ENCODE peak calls at places on chromosomes 5 and 9, in ten cellular contexts. One of them, this sample, is unnamed.

GRCh38 chr5:111134080-111134479 is 41.9 kb downstream of the WDR36 start:
- DNase-seq in HCT116: no peak
- DNase-seq in BJ: peak; percentile 15
- DNase-seq in GM12878: no peak
- DNase-seq in ovary: peak; percentile 25
- DNase-seq in ascending aorta: no peak
- DNase-seq in mammary epithelial cell: no peak
- DNase-seq in H9: no peak
- DNase-seq in astrocyte: peak; percentile 8
- DNase-seq in body of pancreas: no peak
- DNase-seq in this sample: peak; percentile 82

GRCh38 chr5:126499742-126500396 is 76.7 kb downstream of the GRAMD2B start:
- DNase-seq in HCT116: peak; percentile 24
- DNase-seq in BJ: no peak
- DNase-seq in GM12878: no peak
- DNase-seq in ovary: no peak
- DNase-seq in ascending aorta: no peak
- DNase-seq in mammary epithelial cell: no peak
- DNase-seq in H9: peak; percentile 45
- DNase-seq in astrocyte: no peak
- DNase-seq in body of pancreas: no peak
- DNase-seq in this sample: no peak

GRCh38 chr5:64180661-64181343 is 15.2 kb downstream of the RNF180 start:
- DNase-seq in HCT116: no peak
- DNase-seq in BJ: no peak
- DNase-seq in GM12878: no peak
- DNase-seq in ovary: no peak
- DNase-seq in ascending aorta: no peak
- DNase-seq in mammary epithelial cell: peak; percentile 2
- DNase-seq in H9: no peak
- DNase-seq in astrocyte: peak; percentile 18
- DNase-seq in body of pancreas: no peak
- DNase-seq in this sample: no peak

GRCh38 chr9:82410306-82410705 is 421.7 kb downstream of the SPATA31D1 start:
- DNase-seq in HCT116: no peak
- DNase-seq in BJ: no peak
- DNase-seq in GM12878: peak; percentile 19
- DNase-seq in ovary: no peak
- DNase-seq in ascending aorta: no peak
- DNase-seq in mammary epithelial cell: peak; percentile 81
- DNase-seq in H9: no peak
- DNase-seq in astrocyte: peak; percentile 43
- DNase-seq in body of pancreas: no peak
- DNase-seq in this sample: no peak

GRCh38 chr5:35990524-35990923 is 666 bp downstream of the UGT3A1 start:
- DNase-seq in HCT116: no peak
- DNase-seq in BJ: no peak
- DNase-seq in GM12878: no peak
- DNase-seq in ovary: no peak
- DNase-seq in ascending aorta: no peak
- DNase-seq in mammary epithelial cell: no peak
- DNase-seq in H9: peak; percentile 41
- DNase-seq in astrocyte: no peak
- DNase-seq in body of pancreas: no peak
- DNase-seq in this sample: no peak

GRCh38 chr5:144422025-144422424 is 251.4 kb downstream of the KCTD16 start:
- DNase-seq in HCT116: no peak
- DNase-seq in BJ: no peak
- DNase-seq in GM12878: no peak
- DNase-seq in ovary: no peak
- DNase-seq in ascending aorta: no peak
- DNase-seq in mammary epithelial cell: no peak
- DNase-seq in H9: no peak
- DNase-seq in astrocyte: peak; percentile 9
- DNase-seq in body of pancreas: no peak
- DNase-seq in this sample: no peak

GRCh38 chr9:6584881-6585597 is 60.5 kb downstream of the GLDC start:
- DNase-seq in HCT116: peak; percentile 23
- DNase-seq in BJ: no peak
- DNase-seq in GM12878: no peak
- DNase-seq in ovary: no peak
- DNase-seq in ascending aorta: no peak
- DNase-seq in mammary epithelial cell: no peak
- DNase-seq in H9: no peak
- DNase-seq in astrocyte: peak; percentile 20
- DNase-seq in body of pancreas: no peak
- DNase-seq in this sample: no peak

GRCh38 chr5:178123094-178123986 is 7.5 kb upstream of the RMND5B start:
- DNase-seq in HCT116: no peak
- DNase-seq in BJ: no peak
- DNase-seq in GM12878: no peak
- DNase-seq in ovary: no peak
- DNase-seq in ascending aorta: no peak
- DNase-seq in mammary epithelial cell: no peak
- DNase-seq in H9: no peak
- DNase-seq in astrocyte: no peak
- DNase-seq in body of pancreas: no peak
- DNase-seq in this sample: no peak

GRCh38 chr9:127128341-127129072 is 6.1 kb upstream of the ANGPTL2 start:
- DNase-seq in HCT116: no peak
- DNase-seq in BJ: no peak
- DNase-seq in GM12878: no peak
- DNase-seq in ovary: peak; percentile 35
- DNase-seq in ascending aorta: peak; percentile 77
- DNase-seq in mammary epithelial cell: peak; percentile 53
- DNase-seq in H9: no peak
- DNase-seq in astrocyte: peak; percentile 43
- DNase-seq in body of pancreas: no peak
- DNase-seq in this sample: no peak

GRCh38 chr5:160269017-160269416 is 39.7 kb downstream of the FABP6 start:
- DNase-seq in HCT116: no peak
- DNase-seq in BJ: peak; percentile 48
- DNase-seq in GM12878: no peak
- DNase-seq in ovary: peak; percentile 84
- DNase-seq in ascending aorta: peak; percentile 70
- DNase-seq in mammary epithelial cell: peak; percentile 56
- DNase-seq in H9: no peak
- DNase-seq in astrocyte: peak; percentile 67
- DNase-seq in body of pancreas: peak; percentile 83
- DNase-seq in this sample: peak; percentile 67

GRCh38 chr5:171129308-171129707 is 179.7 kb upstream of the TLX3 start:
- DNase-seq in HCT116: no peak
- DNase-seq in BJ: no peak
- DNase-seq in GM12878: no peak
- DNase-seq in ovary: no peak
- DNase-seq in ascending aorta: no peak
- DNase-seq in mammary epithelial cell: no peak
- DNase-seq in H9: no peak
- DNase-seq in astrocyte: no peak
- DNase-seq in body of pancreas: no peak
- DNase-seq in this sample: no peak

DNA sequence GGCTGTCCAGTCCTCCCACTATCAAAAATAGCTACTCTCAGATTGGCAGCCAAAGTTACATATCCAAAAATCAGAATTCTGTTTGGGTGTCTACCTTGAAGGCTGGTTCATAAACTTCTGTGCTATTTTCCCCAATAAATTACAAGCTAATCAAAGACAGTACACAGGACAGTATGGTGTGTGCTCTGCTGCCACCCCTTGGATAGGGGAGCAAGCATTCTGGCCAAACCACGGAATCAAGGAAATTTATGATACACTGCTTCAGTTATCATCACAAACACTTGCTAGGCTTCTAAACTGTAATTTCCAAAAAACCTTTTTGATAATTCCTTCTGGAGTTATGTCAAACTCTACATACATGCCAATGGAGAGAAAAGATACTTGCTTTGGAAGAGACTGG is 15.9 kb downstream of the ETF1 start:
- DNase-seq in HCT116: no peak
- DNase-seq in BJ: no peak
- DNase-seq in GM12878: no peak
- DNase-seq in ovary: no peak
- DNase-seq in ascending aorta: no peak
- DNase-seq in mammary epithelial cell: no peak
- DNase-seq in H9: no peak
- DNase-seq in astrocyte: no peak
- DNase-seq in body of pancreas: no peak
- DNase-seq in this sample: no peak
- TF ChIP-seq CTCF in HCT116: peak; percentile 20
- TF ChIP-seq CTCF in BJ: no peak
- TF ChIP-seq CTCF in GM12878: no peak
- TF ChIP-seq CTCF in ovary: no peak
- TF ChIP-seq CTCF in ascending aorta: no peak
- TF ChIP-seq CTCF in mammary epithelial cell: peak; percentile 40
- TF ChIP-seq CTCF in H9: no peak
- TF ChIP-seq CTCF in astrocyte: no peak
- TF ChIP-seq CTCF in body of pancreas: no peak
- TF ChIP-seq CTCF in this sample: no peak

GRCh38 chr5:71679714-71680113 is 39.4 kb upstream of the CARTPT start:
- DNase-seq in HCT116: no peak
- DNase-seq in BJ: no peak
- DNase-seq in GM12878: no peak
- DNase-seq in ovary: no peak
- DNase-seq in ascending aorta: no peak
- DNase-seq in mammary epithelial cell: no peak
- DNase-seq in H9: no peak
- DNase-seq in astrocyte: no peak
- DNase-seq in body of pancreas: no peak
- DNase-seq in this sample: no peak

GRCh38 chr5:71680510-71680909 is 38.6 kb upstream of the CARTPT start:
- DNase-seq in HCT116: no peak
- DNase-seq in BJ: no peak
- DNase-seq in GM12878: no peak
- DNase-seq in ovary: no peak
- DNase-seq in ascending aorta: no peak
- DNase-seq in mammary epithelial cell: no peak
- DNase-seq in H9: no peak
- DNase-seq in astrocyte: no peak
- DNase-seq in body of pancreas: no peak
- DNase-seq in this sample: no peak

GRCh38 chr5:71681282-71681681 is 37.8 kb upstream of the CARTPT start:
- DNase-seq in HCT116: no peak
- DNase-seq in BJ: no peak
- DNase-seq in GM12878: no peak
- DNase-seq in ovary: no peak
- DNase-seq in ascending aorta: no peak
- DNase-seq in mammary epithelial cell: peak; percentile 14
- DNase-seq in H9: no peak
- DNase-seq in astrocyte: peak; percentile 2
- DNase-seq in body of pancreas: no peak
- DNase-seq in this sample: peak; percentile 12

GRCh38 chr5:71677977-71678376 is 41.1 kb upstream of the CARTPT start:
- DNase-seq in HCT116: no peak
- DNase-seq in BJ: no peak
- DNase-seq in GM12878: no peak
- DNase-seq in ovary: no peak
- DNase-seq in ascending aorta: no peak
- DNase-seq in mammary epithelial cell: no peak
- DNase-seq in H9: no peak
- DNase-seq in astrocyte: no peak
- DNase-seq in body of pancreas: no peak
- DNase-seq in this sample: no peak
- H3K27me3 ChIP-seq in HCT116: peaks cover 6% of the 10 kb centered on the region
- H3K27me3 ChIP-seq in BJ: peaks cover 3% of the 10 kb centered on the region
- H3K27me3 ChIP-seq in GM12878: peaks cover 4% of the 10 kb centered on the region
- H3K27me3 ChIP-seq in ovary: no peaks in the 10 kb centered on the region
- H3K27me3 ChIP-seq in ascending aorta: no peaks in the 10 kb centered on the region
- H3K27me3 ChIP-seq in mammary epithelial cell: peaks cover 3% of the 10 kb centered on the region
- H3K27me3 ChIP-seq in H9: no peaks in the 10 kb centered on the region
- H3K27me3 ChIP-seq in astrocyte: peaks cover 10% of the 10 kb centered on the region
- H3K27me3 ChIP-seq in body of pancreas: no peaks in the 10 kb centered on the region
- H3K27me3 ChIP-seq in this sample: peaks cover 4% of the 10 kb centered on the region

DNA sequence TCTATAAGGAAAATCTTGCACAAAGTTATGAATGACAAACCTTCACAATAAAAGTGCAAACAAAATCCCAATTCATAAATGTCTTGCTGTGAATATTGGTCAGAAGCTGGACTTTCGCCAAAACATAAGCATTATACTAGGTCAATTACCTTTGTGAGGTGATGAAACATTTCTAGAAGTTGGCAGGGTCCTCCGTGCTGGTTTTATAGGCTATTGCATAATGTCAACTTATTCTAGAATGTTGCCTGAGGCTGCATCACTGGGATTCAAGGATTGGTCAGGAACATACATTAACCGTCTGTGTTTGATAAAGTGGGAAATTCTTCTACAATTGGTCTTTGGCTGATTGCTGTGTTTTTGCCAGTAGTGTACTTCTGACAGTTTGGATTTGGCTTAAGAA is 49.8 kb upstream of the PALM2AKAP2 start:
- DNase-seq in HCT116: no peak
- DNase-seq in BJ: no peak
- DNase-seq in GM12878: no peak
- DNase-seq in ovary: no peak
- DNase-seq in ascending aorta: no peak
- DNase-seq in mammary epithelial cell: peak; percentile 87
- DNase-seq in H9: no peak
- DNase-seq in astrocyte: no peak
- DNase-seq in body of pancreas: no peak
- DNase-seq in this sample: no peak
- TF ChIP-seq CTCF in HCT116: no peak
- TF ChIP-seq CTCF in BJ: no peak
- TF ChIP-seq CTCF in GM12878: no peak
- TF ChIP-seq CTCF in ovary: no peak
- TF ChIP-seq CTCF in ascending aorta: no peak
- TF ChIP-seq CTCF in mammary epithelial cell: no peak
- TF ChIP-seq CTCF in H9: no peak
- TF ChIP-seq CTCF in astrocyte: no peak
- TF ChIP-seq CTCF in body of pancreas: no peak
- TF ChIP-seq CTCF in this sample: no peak

DNA sequence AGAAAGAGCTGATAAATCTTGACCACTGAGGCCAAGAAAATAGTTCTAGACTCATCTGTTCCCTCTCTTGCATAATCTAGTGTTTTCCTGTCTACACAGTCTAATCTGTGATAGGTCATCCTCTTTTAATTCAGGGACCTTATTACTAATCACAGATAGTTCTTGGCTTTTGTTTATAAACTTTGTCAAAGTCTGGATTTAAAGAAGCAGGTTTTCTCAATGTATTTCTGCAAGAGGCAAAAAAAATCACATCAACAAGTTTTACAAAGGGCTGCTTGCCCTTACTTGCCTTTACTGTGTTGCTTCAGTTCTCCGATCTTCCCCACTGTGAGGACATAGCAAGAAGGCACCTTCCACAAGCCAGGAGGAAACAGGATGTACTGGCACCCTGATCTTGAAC is 43.9 kb upstream of the MTAP start:
- DNase-seq in HCT116: no peak
- DNase-seq in BJ: no peak
- DNase-seq in GM12878: no peak
- DNase-seq in ovary: no peak
- DNase-seq in ascending aorta: no peak
- DNase-seq in mammary epithelial cell: peak; percentile 75
- DNase-seq in H9: no peak
- DNase-seq in astrocyte: no peak
- DNase-seq in body of pancreas: no peak
- DNase-seq in this sample: no peak
- H3K27me3 ChIP-seq in HCT116: no peaks in the 10 kb centered on the region
- H3K27me3 ChIP-seq in BJ: no peaks in the 10 kb centered on the region
- H3K27me3 ChIP-seq in GM12878: peaks cover 8% of the 10 kb centered on the region
- H3K27me3 ChIP-seq in ovary: no peaks in the 10 kb centered on the region
- H3K27me3 ChIP-seq in ascending aorta: no peaks in the 10 kb centered on the region
- H3K27me3 ChIP-seq in mammary epithelial cell: no peaks in the 10 kb centered on the region
- H3K27me3 ChIP-seq in H9: peaks cover 43% of the 10 kb centered on the region
- H3K27me3 ChIP-seq in astrocyte: no peaks in the 10 kb centered on the region
- H3K27me3 ChIP-seq in body of pancreas: no peaks in the 10 kb centered on the region
- H3K27me3 ChIP-seq in this sample: no peaks in the 10 kb centered on the region

This sample was measured in brain microvascular endothelial cell.